ENCODE peak calls at places on chromosomes 3 and 15, in ten cellular contexts. P is fibroblast of mammary gland; W is uterus; X is CD8-positive, alpha-beta T cell; I is neural crest cell; E is transverse colon; G is mesothelial cell of epicardium; O is left ventricle myocardium inferior; N is spleen; R is fibroblast of villous mesenchyme. F is an unnamed sample.

GRCh38 chr3:44661189-44661588 is 12.7 kb downstream of the ZNF35 start:
- DNase-seq in P (no peak), W (no peak), X (no peak), I (no peak), E (no peak), G (no peak), O (no peak), N (no peak), R (no peak), F (no peak)

GRCh38 chr3:33433843-33434242 is 6.4 kb downstream of the UBP1 start:
- DNase-seq in P (peak), W (no peak), X (no peak), I (no peak), E (no peak), G (no peak), O (no peak), N (no peak), R (no peak), F (no peak)

GRCh38 chr3:126752303-126753190 is 48.5 kb downstream of the CHCHD6 start:
- DNase-seq in P (peak), W (peak), X (peak), I (peak), E (peak), G (peak), O (peak), N (peak), R (peak), F (peak)

GRCh38 chr3:148379763-148380162 is 317.9 kb upstream of the AGTR1 start:
- DNase-seq in P (peak), W (no peak), X (no peak), I (no peak), E (no peak), G (no peak), O (no peak), N (no peak), R (peak), F (no peak)

GRCh38 chr3:157115069-157116006 is 44.6 kb downstream of the CCNL1 start:
- DNase-seq in P (no peak), W (no peak), X (no peak), I (no peak), E (no peak), G (no peak), O (no peak), N (no peak), R (peak), F (no peak)

GRCh38 chr3:25429960-25430941 is 2.2 kb downstream of the RARB start:
- DNase-seq in P (no peak), W (no peak), X (no peak), I (no peak), E (no peak), G (no peak), O (no peak), N (no peak), R (peak), F (no peak)

GRCh38 chr3:120348065-120348980 is 831 bp downstream of the LRRC58 start:
- DNase-seq in P (peak), W (no peak), X (peak), I (no peak), E (no peak), G (peak), O (no peak), N (no peak), R (peak), F (no peak)

GRCh38 chr3:159829056-159829995 is 159.3 kb upstream of the IL12A start:
- DNase-seq in P (peak), W (no peak), X (no peak), I (no peak), E (peak), G (no peak), O (peak), N (no peak), R (peak), F (no peak)

GRCh38 chr15:48355377-48355776 is 24.1 kb downstream of the DUT start:
- DNase-seq in P (peak), W (no peak), X (no peak), I (no peak), E (no peak), G (no peak), O (no peak), N (no peak), R (peak), F (no peak)

GRCh38 chr3:185822221-185822956 is 2.5 kb downstream of the IGF2BP2 start:
- DNase-seq in P (peak), W (no peak), X (no peak), I (no peak), E (no peak), G (no peak), O (no peak), N (no peak), R (peak), F (no peak)

GRCh38 chr3:134666466-134666865 is 15.6 kb upstream of the KY start:
- DNase-seq in P (peak), W (no peak), X (no peak), I (no peak), E (no peak), G (no peak), O (no peak), N (no peak), R (no peak), F (no peak)

GRCh38 chr3:53161345-53161819 is 373 bp downstream of the PRKCD start:
- DNase-seq in P (no peak), W (peak), X (no peak), I (no peak), E (peak), G (no peak), O (peak), N (peak), R (peak), F (peak)

GRCh38 chr3:127889976-127890650 is 24.9 kb upstream of the KBTBD12 start:
- DNase-seq in P (peak), W (no peak), X (no peak), I (no peak), E (no peak), G (no peak), O (no peak), N (no peak), R (peak), F (no peak)
- TF ChIP-seq CTCF in P (no peak), W (no peak), X (no peak), I (peak), E (no peak), G (no peak), O (no peak), N (no peak), R (peak), F (no peak)

DNA sequence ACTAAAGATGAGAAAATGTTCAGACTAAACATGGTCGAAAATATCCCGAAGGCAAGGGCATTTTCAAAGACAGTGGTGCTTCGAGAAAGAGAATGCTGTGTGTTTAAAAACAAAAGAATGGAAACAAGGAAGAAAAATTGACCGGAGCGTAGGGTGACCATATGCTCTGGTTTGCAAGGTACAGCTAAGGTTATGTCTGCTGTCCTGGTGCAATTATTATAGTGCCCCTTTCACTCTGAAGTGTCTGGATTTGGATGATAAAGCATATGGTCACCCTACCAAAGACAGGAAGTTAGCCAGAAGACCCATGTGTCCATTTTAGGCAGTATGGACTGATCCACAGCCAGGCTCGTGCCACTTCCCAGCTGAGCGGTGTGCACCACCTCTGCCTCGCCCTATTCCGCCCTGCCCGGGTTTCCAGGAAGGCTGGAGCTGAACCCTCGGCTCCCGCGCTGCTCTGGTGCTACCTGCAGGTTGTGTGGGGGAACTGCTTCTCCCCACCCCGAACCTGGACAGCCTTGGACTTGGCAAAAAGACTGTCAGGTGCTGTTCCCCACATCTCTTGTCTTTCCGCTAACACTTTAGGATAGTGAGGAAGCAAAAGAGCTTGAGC is 25.2 kb downstream of the GOLGA6D start:
- DNase-seq in P (peak), W (no peak), X (no peak), I (peak), E (peak), G (peak), O (no peak), N (no peak), R (peak), F (no peak)
- TF ChIP-seq CTCF in P (peak), W (no peak), X (peak), I (peak), E (peak), G (no peak), O (peak), N (no peak), R (peak), F (no peak)

GRCh38 chr3:57911588-57911987 is 96.6 kb upstream of the FLNB start:
- DNase-seq in P (peak), W (no peak), X (no peak), I (no peak), E (no peak), G (no peak), O (no peak), N (no peak), R (peak), F (no peak)

DNA sequence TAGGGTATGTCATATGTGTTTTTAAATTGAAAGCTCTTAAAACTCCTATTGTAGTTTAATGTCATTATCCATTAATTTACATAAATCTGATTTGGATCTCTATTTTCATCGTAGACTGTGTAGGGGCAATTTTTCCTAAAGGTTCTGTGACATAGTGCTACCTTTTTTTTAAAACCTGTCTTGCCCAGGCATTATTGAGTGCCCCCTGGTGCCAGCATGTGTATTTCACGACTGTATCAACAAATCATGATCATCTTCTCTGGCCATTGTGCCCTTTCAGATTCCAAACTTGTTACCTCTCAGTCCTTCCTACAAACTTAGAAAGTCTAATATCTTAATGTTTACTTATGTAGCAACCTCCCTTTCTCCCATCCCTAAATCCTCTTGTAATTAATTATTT is 97.2 kb upstream of the FLNB start:
- DNase-seq in P (no peak), W (no peak), X (peak), I (no peak), E (no peak), G (no peak), O (no peak), N (no peak), R (no peak), F (no peak)
- TF ChIP-seq CTCF in P (peak), W (no peak), X (no peak), I (peak), E (peak), G (no peak), O (peak), N (no peak), R (peak), F (no peak)

GRCh38 chr15:41561104-41561776 is 2.2 kb downstream of the TYRO3 start:
- DNase-seq in P (no peak), W (peak), X (no peak), I (no peak), E (no peak), G (no peak), O (no peak), N (peak), R (no peak), F (no peak)

GRCh38 chr15:41562784-41563198 is 3.8 kb downstream of the TYRO3 start:
- DNase-seq in P (no peak), W (peak), X (no peak), I (no peak), E (no peak), G (peak), O (no peak), N (no peak), R (no peak), F (no peak)

GRCh38 chr15:41559489-41560177 is 621 bp downstream of the TYRO3 start:
- DNase-seq in P (no peak), W (peak), X (no peak), I (no peak), E (no peak), G (no peak), O (no peak), N (peak), R (no peak), F (peak)

GRCh38 chr15:41562258-41562657 is 3.2 kb downstream of the TYRO3 start:
- DNase-seq in P (no peak), W (no peak), X (no peak), I (no peak), E (no peak), G (no peak), O (no peak), N (no peak), R (no peak), F (no peak)

DNA sequence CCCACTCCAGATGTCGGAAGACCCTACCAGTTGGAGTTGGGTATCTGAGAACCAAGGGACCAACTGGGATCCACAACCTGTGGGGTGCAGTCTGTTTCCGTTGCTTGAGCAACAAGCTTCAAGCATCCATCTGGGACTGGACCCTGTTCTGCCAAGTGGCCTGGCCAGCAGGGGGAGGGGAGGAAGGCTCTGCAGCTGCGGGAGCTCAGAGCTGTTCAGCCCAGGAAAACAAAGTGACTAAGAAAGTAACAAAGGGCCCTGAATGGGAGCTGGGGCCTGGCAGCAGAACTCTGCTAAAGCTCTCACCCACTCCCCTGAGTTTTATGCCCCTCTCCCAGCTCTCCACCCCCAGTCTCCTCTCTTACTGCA is 2.7 kb downstream of the TYRO3 start:
- DNase-seq in P (peak), W (peak), X (no peak), I (peak), E (peak), G (no peak), O (peak), N (no peak), R (peak), F (no peak)
- TF ChIP-seq CTCF in P (no peak), W (no peak), X (no peak), I (peak), E (no peak), G (no peak), O (peak), N (no peak), R (peak), F (no peak)

GRCh38 chr15:52350423-52350822 is 54.8 kb upstream of the MYO5C start:
- DNase-seq in P (no peak), W (no peak), X (no peak), I (no peak), E (no peak), G (no peak), O (no peak), N (no peak), R (no peak), F (no peak)

GRCh38 chr15:52348056-52348745 is 52.6 kb upstream of the MYO5C start:
- DNase-seq in P (peak), W (no peak), X (no peak), I (no peak), E (no peak), G (no peak), O (no peak), N (no peak), R (peak), F (peak)

GRCh38 chr15:52351206-52351907 is 55.8 kb upstream of the MYO5C start:
- DNase-seq in P (peak), W (no peak), X (no peak), I (no peak), E (no peak), G (no peak), O (no peak), N (no peak), R (peak), F (no peak)

GRCh38 chr15:52344592-52344991 is 49.0 kb upstream of the MYO5C start:
- DNase-seq in P (no peak), W (no peak), X (no peak), I (no peak), E (no peak), G (no peak), O (no peak), N (no peak), R (no peak), F (no peak)

DNA sequence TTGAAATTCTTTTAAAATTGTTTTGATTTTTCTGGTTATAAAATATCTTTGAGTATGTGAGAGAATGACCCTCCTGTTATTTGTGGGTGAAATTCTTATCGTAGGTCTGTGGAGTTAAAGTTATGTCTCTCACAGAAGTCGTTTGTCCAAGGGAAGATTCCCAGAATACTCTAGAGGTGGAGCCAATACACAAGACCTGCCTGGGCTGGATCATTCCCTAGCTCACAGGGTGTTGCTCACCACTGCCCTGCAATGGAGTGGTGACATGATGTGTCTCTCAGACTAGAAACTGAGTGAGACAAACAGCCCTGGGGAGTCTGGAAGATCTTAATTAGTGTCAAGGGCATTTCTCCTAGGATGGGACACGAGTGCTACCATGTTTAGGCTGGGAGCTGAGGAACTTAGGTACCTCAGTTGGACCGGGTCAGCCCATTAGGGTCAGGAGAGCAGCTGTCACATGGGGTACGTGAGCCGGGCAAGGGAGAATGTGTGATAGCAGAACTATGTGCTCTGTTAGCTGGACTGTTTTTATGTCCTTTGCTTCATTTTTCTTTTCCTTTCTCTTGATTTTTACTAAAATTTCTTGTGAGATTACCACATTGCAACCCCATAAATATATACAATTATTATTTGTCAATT is 53.6 kb upstream of the MYO5C start:
- DNase-seq in P (no peak), W (no peak), X (no peak), I (no peak), E (no peak), G (no peak), O (no peak), N (no peak), R (peak), F (no peak)
- TF ChIP-seq CTCF in P (no peak), W (no peak), X (no peak), I (no peak), E (no peak), G (no peak), O (no peak), N (no peak), R (no peak), F (no peak)

DNA sequence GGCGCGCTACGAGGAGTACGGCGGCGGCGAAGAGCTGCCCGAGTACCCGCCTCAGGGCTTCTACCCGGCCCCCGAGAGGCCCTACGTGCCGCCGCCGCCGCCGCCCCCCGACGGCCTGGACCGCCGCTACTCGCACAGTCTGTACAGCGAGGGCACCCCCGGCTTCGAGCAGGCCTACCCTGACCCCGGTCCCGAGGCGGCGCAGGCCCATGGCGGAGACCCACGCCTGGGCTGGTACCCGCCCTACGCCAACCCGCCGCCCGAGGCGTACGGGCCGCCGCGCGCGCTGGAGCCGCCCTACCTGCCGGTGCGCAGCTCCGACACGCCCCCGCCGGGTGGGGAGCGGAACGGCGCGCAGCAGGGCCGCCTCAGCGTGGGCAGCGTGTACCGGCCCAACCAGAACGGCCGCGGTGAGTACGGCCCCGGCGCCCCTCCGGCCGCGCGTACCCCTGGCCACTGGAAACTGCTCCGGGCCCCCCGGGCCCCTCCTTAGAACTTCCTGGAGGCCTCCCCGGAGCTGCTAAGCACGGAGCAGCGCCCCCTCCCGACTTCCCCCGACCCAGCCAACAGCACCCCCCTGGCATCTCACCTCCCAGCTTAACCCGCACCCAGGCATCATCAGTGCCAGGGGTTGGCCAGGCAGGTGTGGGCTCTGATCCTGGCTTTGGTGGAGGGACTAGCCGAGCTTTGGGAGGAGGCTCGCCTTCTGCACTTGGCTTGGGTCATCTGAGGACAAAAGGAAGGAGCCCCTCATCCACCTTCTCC is 1.4 kb downstream of the LOXL1 start:
- DNase-seq in P (peak), W (peak), X (peak), I (no peak), E (peak), G (peak), O (peak), N (peak), R (peak), F (peak)
- TF ChIP-seq CTCF in P (peak), W (no peak), X (peak), I (peak), E (peak), G (peak), O (peak), N (peak), R (peak), F (peak)

DNA sequence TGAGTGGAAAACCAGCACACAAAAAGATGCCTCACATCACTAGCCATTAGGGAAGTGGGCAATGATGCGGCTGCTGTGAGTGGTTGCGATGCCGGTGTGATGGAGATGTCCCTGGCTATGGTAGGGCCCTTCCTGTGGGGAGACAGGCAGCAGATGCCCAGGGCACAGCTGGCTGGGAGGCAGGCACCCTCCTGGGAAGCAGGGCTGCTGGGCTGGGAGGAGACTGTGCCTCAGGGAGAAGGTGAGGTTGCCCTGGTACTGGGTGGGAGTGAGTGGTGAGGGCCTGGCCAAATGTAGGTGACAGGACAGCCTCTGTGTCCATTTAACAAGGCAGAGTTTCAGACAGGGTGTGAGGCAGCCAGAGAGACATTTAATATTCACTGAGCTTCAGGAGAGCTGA is 335.6 kb downstream of the OCA2 start:
- DNase-seq in P (no peak), W (no peak), X (no peak), I (no peak), E (no peak), G (no peak), O (no peak), N (no peak), R (no peak), F (no peak)
- TF ChIP-seq CTCF in P (no peak), W (no peak), X (no peak), I (no peak), E (no peak), G (no peak), O (no peak), N (no peak), R (no peak), F (no peak)

F was measured in left lung.